ENCODE peak calls at places on chromosomes 3 and 15, in six cellular contexts. One of them, this sample, is unnamed.

GRCh38 chr15:28923726-28924280 is 38.0 kb downstream of the APBA2 start:
- DNase-seq in H1: no peak
- DNase-seq in HepG2: no peak
- DNase-seq in GM12892: no peak
- DNase-seq in K562: no peak
- DNase-seq in GM12878: no peak
- DNase-seq in this sample: no peak

GRCh38 chr15:32029862-32030781 is at the start of gene CHRNA7:
- DNase-seq in H1: peak; percentile 78
- DNase-seq in HepG2: peak; percentile 12
- DNase-seq in GM12892: peak; percentile 42
- DNase-seq in K562: peak; percentile 82
- DNase-seq in GM12878: no peak
- DNase-seq in this sample: peak; percentile 46

GRCh38 chr3:10000686-10001085 is 14.0 kb upstream of the EMC3 start:
- DNase-seq in H1: no peak
- DNase-seq in HepG2: no peak
- DNase-seq in GM12892: no peak
- DNase-seq in K562: no peak
- DNase-seq in GM12878: no peak
- DNase-seq in this sample: no peak

GRCh38 chr3:73298243-73299183 is 237.1 kb downstream of the EBLN2 start:
- DNase-seq in H1: no peak
- DNase-seq in HepG2: no peak
- DNase-seq in GM12892: no peak
- DNase-seq in K562: no peak
- DNase-seq in GM12878: no peak
- DNase-seq in this sample: no peak

GRCh38 chr15:46461416-46461815 is 826.6 kb downstream of the SQOR start:
- DNase-seq in H1: no peak
- DNase-seq in HepG2: peak; percentile 3
- DNase-seq in GM12892: no peak
- DNase-seq in K562: no peak
- DNase-seq in GM12878: no peak
- DNase-seq in this sample: no peak

GRCh38 chr15:40871749-40872617 is 2.1 kb downstream of the RHOV start:
- DNase-seq in H1: no peak
- DNase-seq in HepG2: no peak
- DNase-seq in GM12892: no peak
- DNase-seq in K562: no peak
- DNase-seq in GM12878: peak; percentile 76
- DNase-seq in this sample: peak; percentile 44

GRCh38 chr3:30457081-30457480 is 149.3 kb upstream of the TGFBR2 start:
- DNase-seq in H1: no peak
- DNase-seq in HepG2: no peak
- DNase-seq in GM12892: no peak
- DNase-seq in K562: no peak
- DNase-seq in GM12878: no peak
- DNase-seq in this sample: no peak

GRCh38 chr3:51673802-51674654 is 3.0 kb downstream of the TEX264 start:
- DNase-seq in H1: no peak
- DNase-seq in HepG2: no peak
- DNase-seq in GM12892: no peak
- DNase-seq in K562: no peak
- DNase-seq in GM12878: no peak
- DNase-seq in this sample: no peak

GRCh38 chr15:72994778-72995177 is 57.5 kb upstream of the NEO1 start:
- DNase-seq in H1: no peak
- DNase-seq in HepG2: no peak
- DNase-seq in GM12892: no peak
- DNase-seq in K562: no peak
- DNase-seq in GM12878: no peak
- DNase-seq in this sample: no peak

GRCh38 chr3:134753999-134754742 is 40.9 kb upstream of the EPHB1 start:
- DNase-seq in H1: peak; percentile 37
- DNase-seq in HepG2: no peak
- DNase-seq in GM12892: no peak
- DNase-seq in K562: no peak
- DNase-seq in GM12878: no peak
- DNase-seq in this sample: no peak

GRCh38 chr3:48459331-48459730 is 12.8 kb downstream of the ATRIP start:
- DNase-seq in H1: no peak
- DNase-seq in HepG2: no peak
- DNase-seq in GM12892: no peak
- DNase-seq in K562: no peak
- DNase-seq in GM12878: no peak
- DNase-seq in this sample: no peak

GRCh38 chr3:150965436-150965835 is 7.1 kb downstream of the CLRN1 start:
- DNase-seq in H1: no peak
- DNase-seq in HepG2: no peak
- DNase-seq in GM12892: no peak
- DNase-seq in K562: no peak
- DNase-seq in GM12878: no peak
- DNase-seq in this sample: no peak

GRCh38 chr3:42696356-42697301 is 6.0 kb downstream of the HHATL start:
- DNase-seq in H1: peak; percentile 14
- DNase-seq in HepG2: no peak
- DNase-seq in GM12892: no peak
- DNase-seq in K562: peak; percentile 6
- DNase-seq in GM12878: no peak
- DNase-seq in this sample: no peak

GRCh38 chr3:169771651-169772529 is 1.3 kb upstream of the MYNN start:
- DNase-seq in H1: peak; percentile 71
- DNase-seq in HepG2: peak; percentile 79
- DNase-seq in GM12892: no peak
- DNase-seq in K562: peak; percentile 69
- DNase-seq in GM12878: peak; percentile 90
- DNase-seq in this sample: no peak

GRCh38 chr3:154515921-154516320 is 85.9 kb upstream of the GPR149 start:
- DNase-seq in H1: no peak
- DNase-seq in HepG2: no peak
- DNase-seq in GM12892: no peak
- DNase-seq in K562: no peak
- DNase-seq in GM12878: no peak
- DNase-seq in this sample: no peak

GRCh38 chr3:45516829-45517228 is 77.7 kb upstream of the LIMD1 start:
- DNase-seq in H1: no peak
- DNase-seq in HepG2: no peak
- DNase-seq in GM12892: no peak
- DNase-seq in K562: no peak
- DNase-seq in GM12878: no peak
- DNase-seq in this sample: no peak

GRCh38 chr3:90015688-90016356 is 908.4 kb downstream of the EPHA3 start:
- DNase-seq in H1: no peak
- DNase-seq in HepG2: no peak
- DNase-seq in GM12892: no peak
- DNase-seq in K562: no peak
- DNase-seq in GM12878: no peak
- DNase-seq in this sample: no peak

GRCh38 chr15:90839187-90840071 is 29.0 kb upstream of the FURIN start:
- DNase-seq in H1: peak; percentile 75
- DNase-seq in HepG2: peak; percentile 21
- DNase-seq in GM12892: peak; percentile 77
- DNase-seq in K562: no peak
- DNase-seq in GM12878: no peak
- DNase-seq in this sample: peak; percentile 62

GRCh38 chr3:76668653-76669052 is 371.2 kb upstream of the ROBO2 start:
- DNase-seq in H1: no peak
- DNase-seq in HepG2: no peak
- DNase-seq in GM12892: no peak
- DNase-seq in K562: no peak
- DNase-seq in GM12878: no peak
- DNase-seq in this sample: no peak

GRCh38 chr3:100500320-100500880 is 8.0 kb downstream of the TMEM45A start:
- DNase-seq in H1: no peak
- DNase-seq in HepG2: no peak
- DNase-seq in GM12892: no peak
- DNase-seq in K562: no peak
- DNase-seq in GM12878: no peak
- DNase-seq in this sample: no peak

GRCh38 chr3:32283304-32283703 is 44.8 kb downstream of the CMTM8 start:
- DNase-seq in H1: no peak
- DNase-seq in HepG2: no peak
- DNase-seq in GM12892: no peak
- DNase-seq in K562: no peak
- DNase-seq in GM12878: no peak
- DNase-seq in this sample: no peak

GRCh38 chr3:158742861-158743260 is 10.6 kb upstream of the RARRES1 start:
- DNase-seq in H1: no peak
- DNase-seq in HepG2: no peak
- DNase-seq in GM12892: no peak
- DNase-seq in K562: no peak
- DNase-seq in GM12878: no peak
- DNase-seq in this sample: no peak

GRCh38 chr3:27590437-27591320 is 106.5 kb upstream of the SLC4A7 start:
- DNase-seq in H1: no peak
- DNase-seq in HepG2: no peak
- DNase-seq in GM12892: no peak
- DNase-seq in K562: no peak
- DNase-seq in GM12878: no peak
- DNase-seq in this sample: no peak

GRCh38 chr15:98755138-98755537 is 106.8 kb downstream of the IGF1R start:
- DNase-seq in H1: no peak
- DNase-seq in HepG2: no peak
- DNase-seq in GM12892: no peak
- DNase-seq in K562: no peak
- DNase-seq in GM12878: no peak
- DNase-seq in this sample: no peak

GRCh38 chr15:93327364-93327763 is 238.4 kb upstream of the RGMA start:
- DNase-seq in H1: no peak
- DNase-seq in HepG2: no peak
- DNase-seq in GM12892: no peak
- DNase-seq in K562: no peak
- DNase-seq in GM12878: no peak
- DNase-seq in this sample: no peak

GRCh38 chr3:106611123-106611522 is 742.3 kb upstream of the CBLB start:
- DNase-seq in H1: no peak
- DNase-seq in HepG2: no peak
- DNase-seq in GM12892: no peak
- DNase-seq in K562: no peak
- DNase-seq in GM12878: no peak
- DNase-seq in this sample: no peak

GRCh38 chr3:106611841-106612240 is 743.0 kb upstream of the CBLB start:
- DNase-seq in H1: no peak
- DNase-seq in HepG2: no peak
- DNase-seq in GM12892: no peak
- DNase-seq in K562: no peak
- DNase-seq in GM12878: no peak
- DNase-seq in this sample: no peak

GRCh38 chr3:106610362-106610997 is 741.7 kb upstream of the CBLB start:
- DNase-seq in H1: no peak
- DNase-seq in HepG2: no peak
- DNase-seq in GM12892: no peak
- DNase-seq in K562: no peak
- DNase-seq in GM12878: no peak
- DNase-seq in this sample: no peak

DNA sequence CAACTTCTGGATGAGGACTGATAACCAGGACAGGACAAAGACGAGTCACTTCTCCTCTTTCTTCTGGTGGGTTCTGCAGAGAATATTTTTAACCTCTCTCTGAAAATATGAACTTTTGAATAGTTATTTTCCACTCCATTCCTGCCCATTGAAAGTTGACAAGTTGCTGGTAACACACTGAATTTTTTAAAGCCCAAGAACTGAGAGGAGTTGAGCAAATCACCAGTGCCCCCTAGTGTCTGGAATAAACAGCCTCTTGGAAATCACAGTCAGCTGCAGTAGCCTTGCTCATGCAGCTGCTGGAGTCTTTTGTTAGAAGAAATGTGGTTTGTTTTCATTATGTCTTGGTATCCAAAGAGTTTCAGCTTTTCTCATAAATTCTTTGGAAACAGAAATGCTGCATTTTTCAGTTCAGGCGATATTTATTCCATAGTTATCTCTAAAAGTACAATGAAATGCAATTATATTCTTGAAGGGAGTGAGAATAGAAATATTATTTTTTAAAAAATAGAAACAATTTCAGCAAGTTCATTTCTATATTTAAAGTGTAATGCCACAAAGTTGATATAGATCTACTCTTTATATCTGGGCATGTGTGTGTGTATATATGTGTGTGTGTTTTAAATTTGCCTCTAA is 741.0 kb upstream of the CBLB start:
- DNase-seq in H1: peak; percentile 76
- DNase-seq in HepG2: peak; percentile 41
- DNase-seq in GM12892: no peak
- DNase-seq in K562: peak; percentile 7
- DNase-seq in GM12878: peak; percentile 77
- DNase-seq in this sample: no peak
- TF ChIP-seq POLR2A in H1: no peak
- TF ChIP-seq POLR2A in HepG2: no peak
- TF ChIP-seq POLR2A in GM12892: no peak
- TF ChIP-seq POLR2A in K562: no peak
- TF ChIP-seq POLR2A in GM12878: no peak
- TF ChIP-seq POLR2A in this sample: no peak

DNA sequence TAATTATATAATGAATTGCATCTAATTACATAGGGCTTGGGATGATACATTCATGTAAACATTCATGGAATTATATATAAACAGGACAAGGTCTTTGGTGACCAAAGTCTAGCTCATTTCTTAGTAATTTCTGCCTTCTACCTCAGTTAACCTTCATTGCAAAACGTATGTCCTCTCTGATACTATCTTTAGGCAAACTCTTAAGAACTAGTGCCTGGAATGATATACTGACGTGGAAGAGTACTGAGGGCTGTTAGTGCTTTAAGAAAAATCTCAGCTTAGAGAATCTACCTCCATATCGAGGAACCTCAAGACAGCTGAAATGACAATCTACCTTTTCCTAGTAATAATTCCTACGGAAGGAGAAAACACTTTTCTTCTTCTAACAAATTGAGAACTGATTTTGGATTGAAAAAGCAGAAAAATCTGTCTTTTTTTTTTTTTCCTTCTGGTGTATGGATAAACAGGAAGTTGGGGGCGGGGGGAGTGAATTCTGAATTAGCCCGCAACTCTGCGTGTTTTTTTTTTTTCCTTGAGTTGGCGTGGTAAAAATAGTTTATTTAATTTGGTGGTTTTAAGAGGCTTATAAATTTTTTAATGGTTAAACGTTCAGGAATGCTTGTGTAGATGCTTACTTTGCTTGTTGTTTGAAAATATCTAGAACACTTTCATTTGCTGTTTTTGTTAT is 43.2 kb downstream of the RARB start:
- DNase-seq in H1: no peak
- DNase-seq in HepG2: no peak
- DNase-seq in GM12892: no peak
- DNase-seq in K562: no peak
- DNase-seq in GM12878: no peak
- DNase-seq in this sample: no peak
- TF ChIP-seq TAF1 in H1: no peak
- TF ChIP-seq TAF1 in HepG2: no peak
- TF ChIP-seq TAF1 in GM12892: no peak
- TF ChIP-seq TAF1 in K562: no peak
- TF ChIP-seq TAF1 in GM12878: no peak
- TF ChIP-seq TAF1 in this sample: no peak

GRCh38 chr15:101625980-101626379 is 26.2 kb downstream of the TM2D3 start:
- DNase-seq in H1: no peak
- DNase-seq in HepG2: no peak
- DNase-seq in GM12892: no peak
- DNase-seq in K562: no peak
- DNase-seq in GM12878: no peak
- DNase-seq in this sample: no peak
- TF ChIP-seq POLR2A in H1: no peak
- TF ChIP-seq POLR2A in HepG2: no peak
- TF ChIP-seq POLR2A in GM12892: no peak
- TF ChIP-seq POLR2A in K562: no peak
- TF ChIP-seq POLR2A in GM12878: no peak
- TF ChIP-seq POLR2A in this sample: no peak

GRCh38 chr15:61681038-61681418 is 379.2 kb downstream of the VPS13C start:
- DNase-seq in H1: no peak
- DNase-seq in HepG2: no peak
- DNase-seq in GM12892: no peak
- DNase-seq in K562: no peak
- DNase-seq in GM12878: no peak
- DNase-seq in this sample: no peak
- TF ChIP-seq TAF1 in H1: no peak
- TF ChIP-seq TAF1 in HepG2: no peak
- TF ChIP-seq TAF1 in GM12892: no peak
- TF ChIP-seq TAF1 in K562: no peak
- TF ChIP-seq TAF1 in GM12878: no peak
- TF ChIP-seq TAF1 in this sample: no peak

This sample was measured in GM12891.